ENCODE peak calls at places on chromosomes 5 and 9, in seven cellular contexts. One of them, this sample, is unnamed.

GRCh38 chr9:15307523-15307841 is 466 bp upstream of the TTC39B start:
- DNase-seq in endothelial cell: no peak
- DNase-seq in GM06990: no peak
- DNase-seq in activated CD8-positive, alpha-beta T cell treated with anti-CD3 and anti-CD28 coated beads for 36 hours: no peak
- DNase-seq in Calu3: no peak
- DNase-seq in cardiac muscle cell: no peak
- DNase-seq in AG09319: no peak
- DNase-seq in this sample: no peak

GRCh38 chr5:122014232-122014940 is 52.6 kb downstream of the SRFBP1 start:
- DNase-seq in cardiac muscle cell: no peak
- DNase-seq in GM06990: no peak
- DNase-seq in Calu3: no peak
- DNase-seq in activated CD8-positive, alpha-beta T cell treated with anti-CD3 and anti-CD28 coated beads for 36 hours: no peak
- DNase-seq in endothelial cell: no peak
- DNase-seq in AG09319: no peak
- DNase-seq in this sample: no peak

GRCh38 chr9:129613520-129614175 is 7.3 kb downstream of the C9orf50 start:
- DNase-seq in cardiac muscle cell: no peak
- DNase-seq in endothelial cell: no peak
- DNase-seq in GM06990: no peak
- DNase-seq in AG09319: no peak
- DNase-seq in activated CD8-positive, alpha-beta T cell treated with anti-CD3 and anti-CD28 coated beads for 36 hours: no peak
- DNase-seq in Calu3: no peak
- DNase-seq in this sample: no peak

GRCh38 chr9:4604678-4605095 is 57.4 kb upstream of the PLPP6 start:
- DNase-seq in cardiac muscle cell: peak
- DNase-seq in AG09319: peak
- DNase-seq in Calu3: peak
- DNase-seq in activated CD8-positive, alpha-beta T cell treated with anti-CD3 and anti-CD28 coated beads for 36 hours: peak
- DNase-seq in GM06990: peak
- DNase-seq in endothelial cell: peak
- DNase-seq in this sample: peak

GRCh38 chr5:66967102-66967501 is 229.5 kb downstream of the CD180 start:
- DNase-seq in endothelial cell: no peak
- DNase-seq in cardiac muscle cell: no peak
- DNase-seq in AG09319: no peak
- DNase-seq in GM06990: no peak
- DNase-seq in Calu3: no peak
- DNase-seq in activated CD8-positive, alpha-beta T cell treated with anti-CD3 and anti-CD28 coated beads for 36 hours: no peak
- DNase-seq in this sample: no peak

GRCh38 chr9:33185406-33185805 is 18.3 kb upstream of the B4GALT1 start:
- DNase-seq in GM06990: no peak
- DNase-seq in endothelial cell: no peak
- DNase-seq in cardiac muscle cell: no peak
- DNase-seq in activated CD8-positive, alpha-beta T cell treated with anti-CD3 and anti-CD28 coated beads for 36 hours: no peak
- DNase-seq in Calu3: no peak
- DNase-seq in AG09319: no peak
- DNase-seq in this sample: no peak

GRCh38 chr5:16552666-16553343 is 64.0 kb downstream of the RETREG1 start:
- DNase-seq in activated CD8-positive, alpha-beta T cell treated with anti-CD3 and anti-CD28 coated beads for 36 hours: peak
- DNase-seq in GM06990: no peak
- DNase-seq in endothelial cell: peak
- DNase-seq in Calu3: peak
- DNase-seq in cardiac muscle cell: peak
- DNase-seq in AG09319: no peak
- DNase-seq in this sample: peak

GRCh38 chr9:77712533-77713130 is 64.5 kb upstream of the GNA14 start:
- DNase-seq in endothelial cell: no peak
- DNase-seq in cardiac muscle cell: no peak
- DNase-seq in AG09319: no peak
- DNase-seq in Calu3: no peak
- DNase-seq in activated CD8-positive, alpha-beta T cell treated with anti-CD3 and anti-CD28 coated beads for 36 hours: no peak
- DNase-seq in GM06990: no peak
- DNase-seq in this sample: no peak

GRCh38 chr5:39759696-39760095 is 334.9 kb upstream of the DAB2 start:
- DNase-seq in Calu3: no peak
- DNase-seq in activated CD8-positive, alpha-beta T cell treated with anti-CD3 and anti-CD28 coated beads for 36 hours: no peak
- DNase-seq in endothelial cell: no peak
- DNase-seq in AG09319: no peak
- DNase-seq in GM06990: peak
- DNase-seq in cardiac muscle cell: no peak
- DNase-seq in this sample: no peak

GRCh38 chr9:12774861-12775367 is at the start of gene LURAP1L:
- DNase-seq in Calu3: peak
- DNase-seq in activated CD8-positive, alpha-beta T cell treated with anti-CD3 and anti-CD28 coated beads for 36 hours: no peak
- DNase-seq in endothelial cell: peak
- DNase-seq in GM06990: no peak
- DNase-seq in cardiac muscle cell: peak
- DNase-seq in AG09319: peak
- DNase-seq in this sample: peak

GRCh38 chr9:114124138-114124537 is 25.0 kb upstream of the KIF12 start:
- DNase-seq in GM06990: no peak
- DNase-seq in cardiac muscle cell: no peak
- DNase-seq in Calu3: no peak
- DNase-seq in activated CD8-positive, alpha-beta T cell treated with anti-CD3 and anti-CD28 coated beads for 36 hours: no peak
- DNase-seq in AG09319: no peak
- DNase-seq in endothelial cell: no peak
- DNase-seq in this sample: no peak

GRCh38 chr5:43973318-43973717 is 370.3 kb downstream of the NNT start:
- DNase-seq in cardiac muscle cell: no peak
- DNase-seq in activated CD8-positive, alpha-beta T cell treated with anti-CD3 and anti-CD28 coated beads for 36 hours: no peak
- DNase-seq in GM06990: no peak
- DNase-seq in endothelial cell: no peak
- DNase-seq in AG09319: no peak
- DNase-seq in Calu3: no peak
- DNase-seq in this sample: no peak

GRCh38 chr5:28512648-28513047 is 1474.3 kb upstream of the CDH9 start:
- DNase-seq in Calu3: no peak
- DNase-seq in activated CD8-positive, alpha-beta T cell treated with anti-CD3 and anti-CD28 coated beads for 36 hours: no peak
- DNase-seq in GM06990: no peak
- DNase-seq in endothelial cell: no peak
- DNase-seq in AG09319: no peak
- DNase-seq in cardiac muscle cell: no peak
- DNase-seq in this sample: no peak

GRCh38 chr5:156522651-156523529 is 195.9 kb downstream of the SGCD start:
- DNase-seq in GM06990: no peak
- DNase-seq in endothelial cell: no peak
- DNase-seq in Calu3: no peak
- DNase-seq in AG09319: no peak
- DNase-seq in cardiac muscle cell: no peak
- DNase-seq in activated CD8-positive, alpha-beta T cell treated with anti-CD3 and anti-CD28 coated beads for 36 hours: no peak
- DNase-seq in this sample: no peak

GRCh38 chr9:120696551-120697230 is 17.6 kb downstream of the MEGF9 start:
- DNase-seq in Calu3: no peak
- DNase-seq in endothelial cell: no peak
- DNase-seq in GM06990: no peak
- DNase-seq in cardiac muscle cell: no peak
- DNase-seq in AG09319: no peak
- DNase-seq in activated CD8-positive, alpha-beta T cell treated with anti-CD3 and anti-CD28 coated beads for 36 hours: no peak
- DNase-seq in this sample: no peak

GRCh38 chr5:9283021-9283420 is 262.9 kb downstream of the SEMA5A start:
- DNase-seq in cardiac muscle cell: no peak
- DNase-seq in Calu3: no peak
- DNase-seq in endothelial cell: no peak
- DNase-seq in GM06990: no peak
- DNase-seq in activated CD8-positive, alpha-beta T cell treated with anti-CD3 and anti-CD28 coated beads for 36 hours: no peak
- DNase-seq in AG09319: no peak
- DNase-seq in this sample: no peak

GRCh38 chr5:95281211-95281610 is 3.7 kb downstream of the MCTP1 start:
- DNase-seq in AG09319: no peak
- DNase-seq in cardiac muscle cell: no peak
- DNase-seq in GM06990: no peak
- DNase-seq in Calu3: no peak
- DNase-seq in endothelial cell: no peak
- DNase-seq in activated CD8-positive, alpha-beta T cell treated with anti-CD3 and anti-CD28 coated beads for 36 hours: no peak
- DNase-seq in this sample: no peak

GRCh38 chr9:129391215-129391614 is 213.2 kb upstream of the IER5L start:
- DNase-seq in GM06990: no peak
- DNase-seq in endothelial cell: no peak
- DNase-seq in AG09319: no peak
- DNase-seq in Calu3: no peak
- DNase-seq in activated CD8-positive, alpha-beta T cell treated with anti-CD3 and anti-CD28 coated beads for 36 hours: no peak
- DNase-seq in cardiac muscle cell: no peak
- DNase-seq in this sample: no peak

GRCh38 chr5:155983954-155984353 is 343.0 kb upstream of the SGCD start:
- DNase-seq in activated CD8-positive, alpha-beta T cell treated with anti-CD3 and anti-CD28 coated beads for 36 hours: no peak
- DNase-seq in Calu3: no peak
- DNase-seq in cardiac muscle cell: no peak
- DNase-seq in AG09319: peak
- DNase-seq in GM06990: no peak
- DNase-seq in endothelial cell: no peak
- DNase-seq in this sample: no peak

GRCh38 chr5:36301858-36302603 is at the start of gene RANBP3L:
- DNase-seq in Calu3: no peak
- DNase-seq in AG09319: peak
- DNase-seq in endothelial cell: no peak
- DNase-seq in cardiac muscle cell: peak
- DNase-seq in GM06990: no peak
- DNase-seq in activated CD8-positive, alpha-beta T cell treated with anti-CD3 and anti-CD28 coated beads for 36 hours: no peak
- DNase-seq in this sample: no peak

GRCh38 chr9:89177021-89177400 is 1.6 kb downstream of the SHC3 start:
- DNase-seq in Calu3: no peak
- DNase-seq in endothelial cell: no peak
- DNase-seq in GM06990: no peak
- DNase-seq in activated CD8-positive, alpha-beta T cell treated with anti-CD3 and anti-CD28 coated beads for 36 hours: no peak
- DNase-seq in AG09319: no peak
- DNase-seq in cardiac muscle cell: no peak
- DNase-seq in this sample: no peak

GRCh38 chr9:37984672-37985611 is 81.0 kb upstream of the SLC25A51 start:
- DNase-seq in AG09319: no peak
- DNase-seq in endothelial cell: no peak
- DNase-seq in activated CD8-positive, alpha-beta T cell treated with anti-CD3 and anti-CD28 coated beads for 36 hours: no peak
- DNase-seq in GM06990: no peak
- DNase-seq in cardiac muscle cell: no peak
- DNase-seq in Calu3: no peak
- DNase-seq in this sample: no peak

GRCh38 chr9:120925535-120926396 is 830 bp downstream of the TRAF1 start:
- DNase-seq in Calu3: no peak
- DNase-seq in activated CD8-positive, alpha-beta T cell treated with anti-CD3 and anti-CD28 coated beads for 36 hours: peak
- DNase-seq in AG09319: no peak
- DNase-seq in cardiac muscle cell: no peak
- DNase-seq in GM06990: peak
- DNase-seq in endothelial cell: no peak
- DNase-seq in this sample: no peak

GRCh38 chr9:20981486-20981885 is 50.0 kb downstream of the HACD4 start:
- DNase-seq in endothelial cell: no peak
- DNase-seq in AG09319: peak
- DNase-seq in activated CD8-positive, alpha-beta T cell treated with anti-CD3 and anti-CD28 coated beads for 36 hours: no peak
- DNase-seq in Calu3: no peak
- DNase-seq in GM06990: no peak
- DNase-seq in cardiac muscle cell: no peak
- DNase-seq in this sample: no peak

GRCh38 chr9:72362680-72363139 is 2.3 kb downstream of the ZFAND5 start:
- DNase-seq in endothelial cell: peak
- DNase-seq in AG09319: no peak
- DNase-seq in GM06990: peak
- DNase-seq in activated CD8-positive, alpha-beta T cell treated with anti-CD3 and anti-CD28 coated beads for 36 hours: peak
- DNase-seq in Calu3: peak
- DNase-seq in cardiac muscle cell: peak
- DNase-seq in this sample: peak

DNA sequence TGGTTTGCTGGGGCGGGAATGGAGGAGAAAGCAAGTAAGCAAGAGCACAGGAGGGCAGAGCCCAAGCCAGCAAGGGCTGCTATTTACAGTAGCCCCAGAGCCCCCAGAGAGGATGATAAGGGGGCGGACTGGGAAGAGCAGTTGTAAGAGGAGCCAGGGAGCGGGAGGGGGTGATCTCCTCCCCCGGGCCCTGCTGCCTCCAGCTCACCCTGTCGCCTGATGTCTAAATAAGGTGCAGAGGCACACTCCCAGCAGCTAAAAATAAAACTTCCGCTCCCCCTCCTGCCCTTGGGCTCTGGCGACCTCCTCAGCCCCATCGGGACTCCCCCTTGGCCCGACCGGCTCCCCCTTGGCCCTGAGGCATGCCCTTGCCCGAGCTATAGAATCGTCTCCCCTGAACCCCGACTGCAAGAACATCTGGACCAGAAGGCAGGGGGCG is 14.4 kb upstream of the CCDC69 start:
- DNase-seq in endothelial cell: no peak
- DNase-seq in AG09319: no peak
- DNase-seq in activated CD8-positive, alpha-beta T cell treated with anti-CD3 and anti-CD28 coated beads for 36 hours: peak
- DNase-seq in GM06990: peak
- DNase-seq in cardiac muscle cell: peak
- DNase-seq in Calu3: no peak
- DNase-seq in this sample: no peak
- TF ChIP-seq CTCF in endothelial cell: no peak
- TF ChIP-seq CTCF in AG09319: no peak
- TF ChIP-seq CTCF in activated CD8-positive, alpha-beta T cell treated with anti-CD3 and anti-CD28 coated beads for 36 hours: no peak
- TF ChIP-seq CTCF in GM06990: peak
- TF ChIP-seq CTCF in cardiac muscle cell: no peak
- TF ChIP-seq CTCF in Calu3: no peak
- TF ChIP-seq CTCF in this sample: no peak

DNA sequence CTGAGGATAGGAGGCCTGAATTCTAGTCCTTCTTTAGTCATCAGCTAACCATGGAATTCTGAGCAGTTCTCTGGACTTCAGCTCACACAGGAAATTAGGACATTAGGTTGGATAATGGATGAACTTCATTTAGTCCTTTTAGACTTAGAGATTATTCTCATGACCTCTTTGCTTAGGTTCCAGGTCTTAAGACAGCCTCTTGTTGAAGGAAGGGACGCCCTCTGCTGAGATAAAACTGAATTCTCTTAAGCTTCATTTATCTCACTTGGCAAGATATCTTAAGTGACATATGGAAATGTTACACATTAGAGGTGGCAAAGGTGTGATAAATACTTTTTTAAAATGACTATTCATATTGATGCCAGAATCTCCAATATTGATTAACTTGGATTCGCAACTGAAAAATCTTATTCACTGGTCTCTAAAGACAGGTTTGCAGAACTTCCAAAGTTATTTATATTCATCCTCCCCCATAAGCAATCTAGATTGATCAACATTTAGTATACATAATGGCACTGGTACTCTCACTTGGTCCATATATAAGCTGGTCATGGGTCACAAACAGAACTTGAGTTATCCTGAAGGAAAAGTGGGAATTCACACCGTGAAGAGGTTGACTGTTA is 16.9 kb upstream of the ZNF366 start:
- DNase-seq in Calu3: peak
- DNase-seq in activated CD8-positive, alpha-beta T cell treated with anti-CD3 and anti-CD28 coated beads for 36 hours: no peak
- DNase-seq in cardiac muscle cell: peak
- DNase-seq in endothelial cell: no peak
- DNase-seq in AG09319: peak
- DNase-seq in GM06990: peak
- DNase-seq in this sample: no peak
- TF ChIP-seq CTCF in Calu3: peak
- TF ChIP-seq CTCF in activated CD8-positive, alpha-beta T cell treated with anti-CD3 and anti-CD28 coated beads for 36 hours: peak
- TF ChIP-seq CTCF in cardiac muscle cell: peak
- TF ChIP-seq CTCF in endothelial cell: peak
- TF ChIP-seq CTCF in AG09319: peak
- TF ChIP-seq CTCF in GM06990: peak
- TF ChIP-seq CTCF in this sample: peak

GRCh38 chr9:136255896-136256890 is 10.6 kb upstream of the QSOX2 start:
- DNase-seq in activated CD8-positive, alpha-beta T cell treated with anti-CD3 and anti-CD28 coated beads for 36 hours: no peak
- DNase-seq in endothelial cell: no peak
- DNase-seq in AG09319: no peak
- DNase-seq in Calu3: peak
- DNase-seq in GM06990: no peak
- DNase-seq in cardiac muscle cell: no peak
- DNase-seq in this sample: no peak
- TF ChIP-seq CTCF in activated CD8-positive, alpha-beta T cell treated with anti-CD3 and anti-CD28 coated beads for 36 hours: no peak
- TF ChIP-seq CTCF in endothelial cell: no peak
- TF ChIP-seq CTCF in AG09319: no peak
- TF ChIP-seq CTCF in Calu3: no peak
- TF ChIP-seq CTCF in GM06990: peak
- TF ChIP-seq CTCF in cardiac muscle cell: no peak
- TF ChIP-seq CTCF in this sample: peak

GRCh38 chr5:140827704-140828401 is at the start of gene PCDHA6:
- DNase-seq in GM06990: no peak
- DNase-seq in activated CD8-positive, alpha-beta T cell treated with anti-CD3 and anti-CD28 coated beads for 36 hours: no peak
- DNase-seq in Calu3: no peak
- DNase-seq in cardiac muscle cell: peak
- DNase-seq in AG09319: no peak
- DNase-seq in endothelial cell: no peak
- DNase-seq in this sample: no peak
- TF ChIP-seq CTCF in GM06990: no peak
- TF ChIP-seq CTCF in activated CD8-positive, alpha-beta T cell treated with anti-CD3 and anti-CD28 coated beads for 36 hours: no peak
- TF ChIP-seq CTCF in Calu3: no peak
- TF ChIP-seq CTCF in cardiac muscle cell: no peak
- TF ChIP-seq CTCF in AG09319: no peak
- TF ChIP-seq CTCF in endothelial cell: no peak
- TF ChIP-seq CTCF in this sample: peak

This sample was measured in neural crest cell.